ENCODE peak calls at places on chromosomes 4 and X, in four cellular contexts. F, T, Z and W are unnamed samples.

GRCh38 chrX:101206471-101206870 is 13.1 kb upstream of the DRP2 start:
- DNase-seq in T (peak), F (peak), Z (peak), W (peak)

GRCh38 chr4:17142232-17142711 is 243.8 kb upstream of the LDB2 start:
- DNase-seq in T (no peak), Z (no peak), F (peak), W (no peak)

GRCh38 chrX:37883196-37883595 is 35.8 kb upstream of the DYNLT3 start:
- DNase-seq in Z (no peak), T (no peak), F (peak), W (no peak)

GRCh38 chr4:26267087-26267486 is 53.7 kb upstream of the RBPJ start:
- DNase-seq in Z (no peak), T (no peak), F (peak), W (no peak)

GRCh38 chrX:152821145-152821765 is 9.3 kb downstream of the CETN2 start:
- DNase-seq in Z (peak), F (peak), T (peak), W (peak)

GRCh38 chr4:123599920-123600394 is 203.4 kb downstream of the SPRY1 start:
- DNase-seq in Z (no peak), F (peak), T (peak), W (peak)

GRCh38 chr4:118381902-118382301 is 29.1 kb upstream of the PRSS12 start:
- DNase-seq in T (no peak), F (peak), Z (no peak), W (no peak)

GRCh38 chr4:133581971-133582619 is 433.0 kb downstream of the PCDH10 start:
- DNase-seq in Z (no peak), T (no peak), F (no peak), W (no peak)

GRCh38 chr4:104015680-104016079 is 295.9 kb upstream of the TACR3 start:
- DNase-seq in T (peak), Z (no peak), F (no peak), W (no peak)

GRCh38 chr4:86043755-86044592 is 315.9 kb downstream of the MAPK10 start:
- DNase-seq in T (peak), Z (peak), F (peak), W (peak)

GRCh38 chrX:69503835-69504625 is at the start of gene NALF2:
- DNase-seq in T (peak), F (peak), Z (peak), W (peak)

GRCh38 chr4:168881754-168882153 is 128.3 kb downstream of the CBR4 start:
- DNase-seq in F (no peak), Z (no peak), T (no peak), W (no peak)

GRCh38 chr4:20255823-20256222 is 4.1 kb downstream of the SLIT2 start:
- DNase-seq in F (no peak), T (no peak), Z (no peak), W (no peak)

GRCh38 chrX:31715675-31716074 is 643.8 kb upstream of the FTHL17 start:
- DNase-seq in T (no peak), F (no peak), Z (peak), W (no peak)

GRCh38 chr4:10117424-10118354 is 1.1 kb upstream of the WDR1 start:
- DNase-seq in Z (no peak), T (no peak), F (no peak), W (peak)

GRCh38 chrX:153447581-153447960 is 1.7 kb upstream of the TREX2 start:
- DNase-seq in F (no peak), T (no peak), Z (no peak), W (no peak)

GRCh38 chr4:185682236-185682635 is 129.8 kb downstream of the SORBS2 start:
- DNase-seq in Z (peak), T (no peak), F (peak), W (no peak)

GRCh38 chr4:115781528-115782146 is 668.2 kb upstream of the NDST4 start:
- DNase-seq in Z (no peak), F (no peak), T (no peak), W (no peak)

GRCh38 chr4:78543424-78544238 is 7.9 kb upstream of the ANXA3 start:
- DNase-seq in T (no peak), Z (no peak), F (no peak), W (no peak)

GRCh38 chr4:182862166-182862875 is 54.9 kb downstream of the DCTD start:
- DNase-seq in Z (no peak), T (peak), F (no peak), W (peak)

GRCh38 chrX:20267924-20268701 is 1.4 kb upstream of the RPS6KA3 start:
- DNase-seq in Z (no peak), F (no peak), T (no peak), W (no peak)

GRCh38 chr4:172142331-172142738 is 329.1 kb downstream of the GALNTL6 start:
- DNase-seq in Z (no peak), T (no peak), F (peak), W (no peak)

GRCh38 chr4:4574792-4575191 is 32.9 kb upstream of the STX18 start:
- DNase-seq in F (peak), T (no peak), Z (no peak), W (no peak)

GRCh38 chrX:76454456-76454927 is 27.0 kb downstream of the MAGEE1 start:
- DNase-seq in T (peak), Z (no peak), F (peak), W (peak)

GRCh38 chr4:3344596-3344995 is 51.8 kb downstream of the RGS12 start:
- DNase-seq in F (no peak), Z (no peak), T (no peak), W (no peak)

GRCh38 chrX:150762258-150762867 is 69.2 kb downstream of the MTMR1 start:
- DNase-seq in T (no peak), Z (no peak), F (no peak), W (no peak)
- TF ChIP-seq MAFK in T (no peak), Z (no peak), F (no peak), W (no peak)

GRCh38 chr4:7392438-7393374 is 42.0 kb downstream of the PSAPL1 start:
- DNase-seq in T (no peak), Z (no peak), F (peak), W (no peak)
- TF ChIP-seq MAFK in T (no peak), Z (no peak), F (no peak), W (no peak)

GRCh38 chr4:127698789-127699200 is 31.4 kb upstream of the SLC25A31 start:
- DNase-seq in T (no peak), F (peak), Z (peak), W (no peak)
- TF ChIP-seq MAFK in T (no peak), F (no peak), Z (no peak), W (no peak)

GRCh38 chr4:7052923-7053715 is 9.9 kb downstream of the TADA2B start:
- DNase-seq in T (no peak), F (no peak), Z (no peak), W (no peak)
- TF ChIP-seq MAFK in T (no peak), F (no peak), Z (no peak), W (no peak)

GRCh38 chr4:63607186-63607872 is 801.9 kb downstream of the TECRL start:
- DNase-seq in T (no peak), F (no peak), Z (no peak), W (no peak)
- TF ChIP-seq MAFK in T (no peak), F (no peak), Z (no peak), W (no peak)

GRCh38 chrX:2342878-2343277 is 157.9 kb downstream of the DHRSX start:
- DNase-seq in Z (no peak), F (peak), T (no peak), W (no peak)
- TF ChIP-seq MAFK in Z (no peak), F (no peak), T (no peak), W (no peak)

DNA sequence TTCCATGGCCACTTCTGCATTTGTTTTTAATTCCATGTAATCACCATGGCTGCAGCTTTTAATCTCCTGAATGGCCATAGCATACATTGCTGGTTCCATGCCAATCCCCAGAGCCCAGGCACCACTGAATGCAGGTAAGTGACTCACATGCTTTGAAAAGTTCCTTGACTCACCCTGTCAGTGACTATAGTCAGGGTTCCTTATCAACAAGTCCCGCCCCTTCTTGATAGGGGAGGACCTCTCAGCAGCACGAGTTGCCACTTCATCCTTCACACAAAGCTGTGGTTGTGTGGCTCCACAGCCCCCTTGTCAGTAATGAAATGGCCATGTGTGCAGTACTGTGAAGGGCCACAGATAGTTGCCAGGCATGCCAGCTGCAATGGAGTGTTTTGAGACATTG is 516.6 kb downstream of the PPARGC1A start:
- DNase-seq in F (peak), Z (peak), T (no peak), W (peak)
- TF ChIP-seq MAFK in F (no peak), Z (no peak), T (no peak), W (no peak)